ENCODE peak calls at places on chromosomes 12 and 14, in seven cellular contexts. L is PC-3, G is psoas muscle, I is lower lobe of right lung, H is aorta, P is IMR-90, D is SJSA1. O is an unnamed sample.

GRCh38 chr12:85016423-85016822 is 19.7 kb downstream of the TSPAN19 start:
- DNase-seq in L (peak; percentile 84), G (no peak), I (no peak), H (no peak), P (peak; percentile 96), D (peak; percentile 42), O (no peak)

GRCh38 chr12:89768586-89769482 is 60.2 kb upstream of the ATP2B1 start:
- DNase-seq in L (peak; percentile 98), G (no peak), I (no peak), H (no peak), P (peak; percentile 98), D (no peak), O (no peak)

GRCh38 chr12:57522887-57523705 is 472 bp downstream of the MBD6 start:
- DNase-seq in L (peak; percentile 46), G (peak; percentile 80), I (peak; percentile 86), H (peak; percentile 88), P (peak; percentile 49), D (no peak), O (peak; percentile 88)

GRCh38 chr14:89748004-89748403 is 206.5 kb downstream of the EFCAB11 start:
- DNase-seq in L (no peak), G (no peak), I (no peak), H (no peak), P (peak; percentile 85), D (no peak), O (no peak)

GRCh38 chr12:108854453-108855283 is 2.7 kb downstream of the SSH1 start:
- DNase-seq in L (peak; percentile 87), G (peak; percentile 79), I (no peak), H (peak; percentile 71), P (peak; percentile 100), D (peak; percentile 86), O (no peak)

GRCh38 chr12:94098466-94098865 is 49.9 kb upstream of the PLXNC1 start:
- DNase-seq in L (peak; percentile 59), G (no peak), I (no peak), H (no peak), P (peak; percentile 71), D (no peak), O (peak; percentile 75)

GRCh38 chr12:49043856-49044258 is 16.7 kb downstream of the KMT2D start:
- DNase-seq in L (peak; percentile 37), G (peak; percentile 89), I (peak; percentile 79), H (peak; percentile 82), P (peak; percentile 40), D (peak; percentile 77), O (peak; percentile 97)

GRCh38 chr12:54331-54730 is 12.2 kb upstream of the IQSEC3 start:
- DNase-seq in L (no peak), G (no peak), I (no peak), H (no peak), P (no peak), D (no peak), O (peak; percentile 52)

GRCh38 chr12:593396-593976 is 69.8 kb downstream of the NINJ2 start:
- DNase-seq in L (no peak), G (no peak), I (no peak), H (peak; percentile 32), P (no peak), D (no peak), O (no peak)

GRCh38 chr14:102951034-102951433 is 28.6 kb downstream of the AMN start:
- DNase-seq in L (no peak), G (no peak), I (no peak), H (no peak), P (no peak), D (no peak), O (no peak)

GRCh38 chr14:104686624-104687517 is 2.5 kb upstream of the INF2 start:
- DNase-seq in L (no peak), G (peak; percentile 48), I (no peak), H (peak; percentile 40), P (no peak), D (no peak), O (no peak)

GRCh38 chr12:87866602-87867292 is 162.5 kb downstream of the C12orf50 start:
- DNase-seq in L (peak; percentile 55), G (no peak), I (no peak), H (no peak), P (peak; percentile 50), D (no peak), O (peak; percentile 50)

GRCh38 chr12:31570880-31571279 is 20.1 kb downstream of the DENND5B start:
- DNase-seq in L (no peak), G (no peak), I (no peak), H (no peak), P (peak; percentile 32), D (no peak), O (peak; percentile 86)

GRCh38 chr14:89681086-89682018 is 264.3 kb upstream of the FOXN3 start:
- DNase-seq in L (no peak), G (no peak), I (peak; percentile 48), H (peak; percentile 46), P (no peak), D (no peak), O (no peak)

GRCh38 chr12:7542813-7543212 is 39.2 kb upstream of the CD163 start:
- DNase-seq in L (no peak), G (no peak), I (no peak), H (no peak), P (peak; percentile 14), D (no peak), O (no peak)

GRCh38 chr12:132180648-132181546 is 36.6 kb downstream of the NOC4L start:
- DNase-seq in L (no peak), G (peak; percentile 44), I (no peak), H (peak; percentile 26), P (no peak), D (no peak), O (no peak)

GRCh38 chr12:71157601-71158233 is at the start of gene TSPAN8:
- DNase-seq in L (peak; percentile 83), G (no peak), I (no peak), H (no peak), P (no peak), D (no peak), O (no peak)

GRCh38 chr14:64266206-64266605 is 28.0 kb downstream of the ESR2 start:
- DNase-seq in L (peak; percentile 25), G (no peak), I (no peak), H (no peak), P (peak; percentile 77), D (no peak), O (no peak)

GRCh38 chr14:57136669-57137068 is 132.0 kb downstream of the EXOC5 start:
- DNase-seq in L (no peak), G (peak; percentile 64), I (no peak), H (no peak), P (no peak), D (no peak), O (peak; percentile 49)

GRCh38 chr12:71871116-71871515 is 31.6 kb downstream of the TBC1D15 start:
- DNase-seq in L (peak; percentile 31), G (no peak), I (no peak), H (no peak), P (peak; percentile 75), D (no peak), O (no peak)

GRCh38 chr12:131555197-131555820 is 155.6 kb upstream of the SFSWAP start:
- DNase-seq in L (peak; percentile 55), G (no peak), I (no peak), H (no peak), P (no peak), D (no peak), O (no peak)

GRCh38 chr12:105338954-105339353 is 8.5 kb downstream of the C12orf75 start:
- DNase-seq in L (no peak), G (no peak), I (no peak), H (no peak), P (no peak), D (no peak), O (no peak)

GRCh38 chr12:105334568-105334967 is 4.1 kb downstream of the C12orf75 start:
- DNase-seq in L (peak; percentile 48), G (no peak), I (no peak), H (no peak), P (peak; percentile 92), D (peak; percentile 28), O (no peak)

GRCh38 chr12:105336411-105336810 is 5.9 kb downstream of the C12orf75 start:
- DNase-seq in L (peak; percentile 27), G (no peak), I (no peak), H (no peak), P (peak; percentile 26), D (peak; percentile 3), O (no peak)

GRCh38 chr12:105335856-105336255 is 5.4 kb downstream of the C12orf75 start:
- DNase-seq in L (no peak), G (no peak), I (no peak), H (no peak), P (no peak), D (peak; percentile 8), O (no peak)

DNA sequence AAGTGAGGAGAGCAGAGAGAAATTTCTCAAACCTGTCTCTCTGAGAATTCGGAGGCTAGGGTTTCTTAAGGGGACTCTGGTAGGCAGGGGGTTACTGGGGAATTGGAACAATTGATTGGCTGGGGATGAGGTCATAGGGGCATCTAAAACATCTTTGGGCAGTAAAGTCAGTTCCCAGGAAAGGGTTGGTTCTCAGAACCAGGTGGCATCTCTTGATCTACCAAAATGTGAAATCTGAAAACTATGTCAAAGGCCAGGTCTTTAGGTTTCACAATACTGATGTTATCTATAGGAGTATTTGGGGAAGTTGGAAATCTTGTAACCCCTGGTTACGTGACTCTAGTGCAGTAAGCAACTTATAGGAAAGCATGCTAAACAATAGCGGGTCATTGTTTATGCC is 6.9 kb downstream of the C12orf75 start:
- DNase-seq in L (no peak), G (no peak), I (no peak), H (no peak), P (no peak), D (peak; percentile 5), O (no peak)
- H3K4me1 ChIP-seq in L (peaks cover 41% of the 10 kb centered on the region), G (peaks cover 12% of the 10 kb centered on the region), I (no peaks in the 10 kb centered on the region), H (peaks cover 5% of the 10 kb centered on the region), P (peaks cover 25% of the 10 kb centered on the region), D (peaks cover 34% of the 10 kb centered on the region), O (no peaks in the 10 kb centered on the region)

GRCh38 chr14:100290607-100291304 is 15.5 kb downstream of the SLC25A29 start:
- DNase-seq in L (no peak), G (peak; percentile 30), I (no peak), H (peak; percentile 31), P (no peak), D (peak; percentile 25), O (peak; percentile 42)
- H3K36me3 ChIP-seq in L (no peaks in the 10 kb centered on the region), G (peaks cover 3% of the 10 kb centered on the region), I (peaks cover 31% of the 10 kb centered on the region), H (no peaks in the 10 kb centered on the region), P (peaks cover 47% of the 10 kb centered on the region), D (peaks cover 22% of the 10 kb centered on the region), O (peaks cover 27% of the 10 kb centered on the region)

GRCh38 chr12:81809113-81809777 is 50.1 kb upstream of the PPFIA2 start:
- DNase-seq in L (no peak), G (no peak), I (no peak), H (no peak), P (no peak), D (no peak), O (no peak)

GRCh38 chr12:81815611-81816010 is 56.5 kb upstream of the PPFIA2 start:
- DNase-seq in L (no peak), G (no peak), I (no peak), H (no peak), P (no peak), D (no peak), O (no peak)

GRCh38 chr12:81811778-81812125 is 52.6 kb upstream of the PPFIA2 start:
- DNase-seq in L (no peak), G (no peak), I (no peak), H (no peak), P (no peak), D (no peak), O (no peak)

GRCh38 chr12:81811066-81811777 is 52.1 kb upstream of the PPFIA2 start:
- DNase-seq in L (no peak), G (no peak), I (no peak), H (peak; percentile 52), P (no peak), D (no peak), O (peak; percentile 75)

GRCh38 chr12:81809829-81810595 is 50.9 kb upstream of the PPFIA2 start:
- DNase-seq in L (no peak), G (no peak), I (no peak), H (no peak), P (no peak), D (no peak), O (no peak)
- H3K4me1 ChIP-seq in L (no peaks in the 10 kb centered on the region), G (no peaks in the 10 kb centered on the region), I (no peaks in the 10 kb centered on the region), H (no peaks in the 10 kb centered on the region), P (no peaks in the 10 kb centered on the region), D (no peaks in the 10 kb centered on the region), O (peaks cover 5% of the 10 kb centered on the region)

GRCh38 chr12:2387051-2387834 is 334.5 kb downstream of the CACNA1C start:
- DNase-seq in L (no peak), G (no peak), I (no peak), H (no peak), P (peak; percentile 58), D (no peak), O (peak; percentile 44)
- H3K36me3 ChIP-seq in L (no peaks in the 10 kb centered on the region), G (no peaks in the 10 kb centered on the region), I (no peaks in the 10 kb centered on the region), H (no peaks in the 10 kb centered on the region), P (no peaks in the 10 kb centered on the region), D (no peaks in the 10 kb centered on the region), O (no peaks in the 10 kb centered on the region)

O was measured in endodermal cell.